ENCODE peak calls at places on chromosome X, in four cellular contexts. F, Y, Z and V are unnamed samples.

GRCh38 chrX:1300449-1300848 is 31.8 kb downstream of the CSF2RA start:
- DNase-seq in F (no peak), Y (no peak), Z (no peak), V (no peak)

GRCh38 chrX:111382277-111382676 is 29.7 kb downstream of the DCX start:
- DNase-seq in F (no peak), Y (no peak), Z (no peak), V (no peak)

GRCh38 chrX:13449441-13449840 is 120.0 kb upstream of the EGFL6 start:
- DNase-seq in F (no peak), Y (no peak), Z (no peak), V (no peak)

GRCh38 chrX:26309262-26309661 is 93.3 kb downstream of the MAGEB5 start:
- DNase-seq in F (no peak), Y (no peak), Z (no peak), V (no peak)

GRCh38 chrX:133849676-133850075 is 135.7 kb downstream of the GPC3 start:
- DNase-seq in F (no peak), Y (no peak), Z (no peak), V (no peak)

GRCh38 chrX:107985032-107985431 is 2.9 kb upstream of the TEX13B start:
- DNase-seq in F (no peak), Y (no peak), Z (no peak), V (no peak)

GRCh38 chrX:22800806-22801205 is 199.0 kb upstream of the DDX53 start:
- DNase-seq in F (peak), Y (no peak), Z (no peak), V (no peak)

GRCh38 chrX:13469963-13470679 is 99.3 kb upstream of the EGFL6 start:
- DNase-seq in F (peak), Y (peak), Z (no peak), V (no peak)

GRCh38 chrX:155767101-155767878 is 113.9 kb upstream of the VAMP7 start:
- DNase-seq in F (peak), Y (peak), Z (peak), V (peak)

GRCh38 chrX:146615807-146616206 is 193.8 kb upstream of the CXorf51B start:
- DNase-seq in F (no peak), Y (no peak), Z (no peak), V (no peak)

GRCh38 chrX:1521459-1521956 is 15.5 kb downstream of the P2RY8 start:
- DNase-seq in F (no peak), Y (no peak), Z (no peak), V (no peak)

GRCh38 chrX:104108955-104109354 is 3.4 kb upstream of the ZCCHC18 start:
- DNase-seq in F (no peak), Y (no peak), Z (no peak), V (no peak)

GRCh38 chrX:119942831-119943184 is 743 bp downstream of the NKAP start:
- DNase-seq in F (no peak), Y (no peak), Z (no peak), V (no peak)

GRCh38 chrX:103573205-103573604 is 12.1 kb upstream of the TCEAL4 start:
- DNase-seq in F (no peak), Y (no peak), Z (no peak), V (no peak)

GRCh38 chrX:8783100-8784098 is 17.8 kb downstream of the FAM9A start:
- DNase-seq in F (peak), Y (peak), Z (no peak), V (no peak)

GRCh38 chrX:118603981-118604380 is 108.4 kb downstream of the DOCK11 start:
- DNase-seq in F (peak), Y (peak), Z (no peak), V (peak)

GRCh38 chrX:9438950-9439494 is 25.8 kb upstream of the TBL1X start:
- DNase-seq in F (no peak), Y (no peak), Z (no peak), V (peak)

GRCh38 chrX:136525738-136526606 is 6.0 kb upstream of the VGLL1 start:
- DNase-seq in F (peak), Y (peak), Z (peak), V (peak)

GRCh38 chrX:2650865-2651264 is 40.2 kb upstream of the CD99 start:
- DNase-seq in F (no peak), Y (peak), Z (no peak), V (no peak)

DNA sequence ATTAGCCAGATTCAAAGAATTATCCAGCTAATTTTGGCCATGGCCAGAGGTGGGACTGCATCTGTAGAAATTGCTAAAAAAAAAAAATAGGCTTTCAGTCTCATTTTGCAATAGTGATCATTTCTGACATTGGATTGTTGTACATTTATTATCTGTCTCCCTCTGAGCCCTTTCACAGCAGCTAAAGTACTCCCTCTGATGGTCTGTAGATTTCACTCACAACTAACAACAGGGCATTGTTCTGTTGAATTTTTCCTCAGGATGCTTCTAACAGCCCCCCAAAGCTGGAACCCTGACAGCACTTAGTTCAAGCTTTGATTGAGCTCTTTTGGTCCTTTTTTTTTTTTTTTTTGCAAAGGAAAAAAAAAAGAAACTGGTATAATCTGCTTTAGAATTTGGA is 406.6 kb downstream of the SMARCA1 start:
- DNase-seq in F (no peak), Y (no peak), Z (no peak), V (no peak)
- TF ChIP-seq CTCF in F (no peak), Y (no peak), Z (no peak), V (no peak)

GRCh38 chrX:40103565-40104323 is 6.0 kb upstream of the BCOR start:
- DNase-seq in F (no peak), Y (no peak), Z (no peak), V (no peak)
- H3K4me3 ChIP-seq in F (no peak), Y (no peak), Z (no peak), V (no peak)

GRCh38 chrX:39935414-39936064 is 162.2 kb downstream of the BCOR start:
- DNase-seq in F (no peak), Y (no peak), Z (no peak), V (no peak)
- TF ChIP-seq CTCF in F (no peak), Y (no peak), Z (no peak), V (peak)

GRCh38 chrX:39577976-39578962 is 519.5 kb downstream of the BCOR start:
- DNase-seq in F (peak), Y (peak), Z (peak), V (no peak)
- H3K4me3 ChIP-seq in F (no peak), Y (no peak), Z (no peak), V (no peak)

GRCh38 chrX:46647251-46647650 is 73.7 kb downstream of the CHST7 start:
- DNase-seq in F (peak), Y (no peak), Z (no peak), V (no peak)

GRCh38 chrX:46643636-46644035 is 70.1 kb downstream of the CHST7 start:
- DNase-seq in F (no peak), Y (no peak), Z (no peak), V (no peak)

GRCh38 chrX:46645614-46646013 is 72.0 kb downstream of the CHST7 start:
- DNase-seq in F (no peak), Y (no peak), Z (no peak), V (no peak)

GRCh38 chrX:46637937-46638336 is 64.4 kb downstream of the CHST7 start:
- DNase-seq in F (no peak), Y (peak), Z (no peak), V (no peak)

GRCh38 chrX:46642145-46642544 is 68.6 kb downstream of the CHST7 start:
- DNase-seq in F (no peak), Y (no peak), Z (no peak), V (no peak)
- TF ChIP-seq CTCF in F (peak), Y (peak), Z (peak), V (no peak)

GRCh38 chrX:150508018-150508417 is 60.4 kb upstream of the MTM1 start:
- DNase-seq in F (no peak), Y (no peak), Z (no peak), V (no peak)
- H3K4me3 ChIP-seq in F (no peak), Y (no peak), Z (no peak), V (no peak)

DNA sequence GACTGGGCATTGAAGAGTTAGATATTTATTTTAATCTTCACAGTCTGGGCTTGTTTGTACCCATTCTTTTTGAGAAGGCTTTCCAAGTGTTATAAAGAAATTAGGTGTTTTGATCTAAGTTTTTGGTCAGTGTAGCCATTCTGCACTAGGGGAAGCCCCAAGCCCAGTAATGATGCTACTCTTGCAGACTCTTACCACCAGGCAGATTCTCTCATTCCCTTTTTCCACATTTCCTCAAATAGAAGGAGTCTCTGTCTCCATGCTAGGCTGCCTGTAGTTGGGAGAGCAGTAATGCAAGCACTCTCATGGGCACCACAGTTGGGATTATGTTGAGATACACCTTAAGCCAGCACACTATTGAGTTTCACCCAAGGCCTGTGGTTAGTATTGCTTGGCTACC is 21.5 kb downstream of the CDX4 start:
- DNase-seq in F (no peak), Y (no peak), Z (no peak), V (no peak)
- TF ChIP-seq CTCF in F (no peak), Y (no peak), Z (no peak), V (no peak)

GRCh38 chrX:153719238-153719637 is 4.9 kb downstream of the BCAP31 start:
- DNase-seq in F (no peak), Y (no peak), Z (no peak), V (no peak)

GRCh38 chrX:153722704-153723350 is 1.4 kb downstream of the BCAP31 start:
- DNase-seq in F (no peak), Y (peak), Z (no peak), V (no peak)

GRCh38 chrX:153723351-153724251 is 586 bp downstream of the BCAP31 start:
- DNase-seq in F (peak), Y (peak), Z (peak), V (no peak)

GRCh38 chrX:153717445-153717844 is 6.7 kb downstream of the BCAP31 start:
- DNase-seq in F (no peak), Y (no peak), Z (no peak), V (no peak)

DNA sequence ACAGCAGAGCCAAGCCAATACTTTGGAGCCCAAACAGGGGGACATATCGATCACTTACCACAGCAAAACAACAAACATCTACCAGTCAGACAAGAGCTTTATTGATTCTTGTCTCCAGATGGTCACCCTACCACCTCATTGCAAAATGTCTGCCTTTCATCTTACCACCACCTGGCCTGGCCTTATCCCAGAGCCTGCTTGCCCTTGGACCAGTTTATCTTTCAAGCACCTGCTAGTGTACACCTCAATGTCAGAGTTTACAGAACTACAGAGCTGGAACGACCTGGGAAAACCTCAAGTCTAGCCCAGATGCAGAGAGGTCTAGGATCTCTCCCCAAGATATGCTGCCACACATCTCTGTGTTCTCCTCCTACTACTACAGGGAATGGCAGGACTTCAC is 4.5 kb downstream of the BCAP31 start:
- DNase-seq in F (no peak), Y (no peak), Z (no peak), V (no peak)
- H3K4me3 ChIP-seq in F (no peak), Y (no peak), Z (no peak), V (no peak)